ENCODE peak calls at places on chromosomes 4 and X, in five cellular contexts. One of them, this sample, is unnamed. For H3K27me3, the result is how much of the 10 kb centered on the place peaks cover.

GRCh38 chr4:90606781-90607180 is 479.6 kb downstream of the CCSER1 start:
- DNase-seq in stomach: no peak
- DNase-seq in K562: no peak
- DNase-seq in gastrocnemius medialis: no peak
- DNase-seq in right lobe of liver: no peak
- DNase-seq in this sample: no peak

GRCh38 chrX:81615979-81616378 is 414.1 kb downstream of the SH3BGRL start:
- DNase-seq in stomach: no peak
- DNase-seq in K562: no peak
- DNase-seq in gastrocnemius medialis: no peak
- DNase-seq in right lobe of liver: no peak
- DNase-seq in this sample: no peak

GRCh38 chr4:85477538-85477937 is 2.6 kb downstream of the ARHGAP24 start:
- DNase-seq in K562: no peak
- DNase-seq in stomach: no peak
- DNase-seq in gastrocnemius medialis: no peak
- DNase-seq in right lobe of liver: no peak
- DNase-seq in this sample: no peak

GRCh38 chrX:44914532-44915198 is 41.7 kb downstream of the KDM6A start:
- DNase-seq in stomach: no peak
- DNase-seq in gastrocnemius medialis: no peak
- DNase-seq in K562: no peak
- DNase-seq in right lobe of liver: no peak
- DNase-seq in this sample: no peak

GRCh38 chr4:62644372-62644771 is 1444.2 kb downstream of the ADGRL3 start:
- DNase-seq in right lobe of liver: no peak
- DNase-seq in gastrocnemius medialis: no peak
- DNase-seq in K562: no peak
- DNase-seq in stomach: no peak
- DNase-seq in this sample: no peak

GRCh38 chr4:145694929-145695328 is 15.0 kb downstream of the C4orf51 start:
- DNase-seq in K562: no peak
- DNase-seq in right lobe of liver: no peak
- DNase-seq in gastrocnemius medialis: no peak
- DNase-seq in stomach: no peak
- DNase-seq in this sample: no peak

GRCh38 chrX:7083468-7084396 is 63.8 kb upstream of the STS start:
- DNase-seq in K562: no peak
- DNase-seq in stomach: no peak
- DNase-seq in right lobe of liver: no peak
- DNase-seq in gastrocnemius medialis: no peak
- DNase-seq in this sample: no peak

GRCh38 chrX:45517090-45517973 is 316.7 kb upstream of the DIPK2B start:
- DNase-seq in K562: no peak
- DNase-seq in stomach: no peak
- DNase-seq in right lobe of liver: no peak
- DNase-seq in gastrocnemius medialis: no peak
- DNase-seq in this sample: no peak

GRCh38 chr4:124111922-124112321 is 600.6 kb downstream of the ANKRD50 start:
- DNase-seq in right lobe of liver: no peak
- DNase-seq in gastrocnemius medialis: no peak
- DNase-seq in stomach: no peak
- DNase-seq in K562: no peak
- DNase-seq in this sample: no peak

GRCh38 chrX:132665676-132666075 is 176.8 kb upstream of the MBNL3 start:
- DNase-seq in gastrocnemius medialis: no peak
- DNase-seq in right lobe of liver: no peak
- DNase-seq in stomach: no peak
- DNase-seq in K562: no peak
- DNase-seq in this sample: no peak

GRCh38 chr4:168264903-168265302 is 53.6 kb downstream of the DDX60 start:
- DNase-seq in right lobe of liver: no peak
- DNase-seq in K562: no peak
- DNase-seq in gastrocnemius medialis: peak
- DNase-seq in stomach: no peak
- DNase-seq in this sample: no peak

GRCh38 chr4:95155759-95156451 is 392.9 kb downstream of the UNC5C start:
- DNase-seq in stomach: no peak
- DNase-seq in K562: peak
- DNase-seq in right lobe of liver: no peak
- DNase-seq in gastrocnemius medialis: no peak
- DNase-seq in this sample: no peak

GRCh38 chr4:80033581-80033980 is 39.4 kb downstream of the ANTXR2 start:
- DNase-seq in gastrocnemius medialis: no peak
- DNase-seq in stomach: no peak
- DNase-seq in K562: peak
- DNase-seq in right lobe of liver: no peak
- DNase-seq in this sample: no peak

GRCh38 chr4:123986268-123986798 is 589.7 kb downstream of the SPRY1 start:
- DNase-seq in right lobe of liver: no peak
- DNase-seq in stomach: no peak
- DNase-seq in K562: no peak
- DNase-seq in gastrocnemius medialis: peak
- DNase-seq in this sample: no peak

GRCh38 chr4:52751349-52751911 is at the start of gene ERVMER34-1:
- DNase-seq in stomach: peak
- DNase-seq in right lobe of liver: peak
- DNase-seq in K562: peak
- DNase-seq in gastrocnemius medialis: no peak
- DNase-seq in this sample: no peak

GRCh38 chr4:155197757-155198156 is 10.7 kb upstream of the NPY2R start:
- DNase-seq in stomach: no peak
- DNase-seq in K562: no peak
- DNase-seq in right lobe of liver: no peak
- DNase-seq in gastrocnemius medialis: no peak
- DNase-seq in this sample: no peak

GRCh38 chrX:53036149-53036548 is 12.4 kb upstream of the GPR173 start:
- DNase-seq in gastrocnemius medialis: no peak
- DNase-seq in stomach: no peak
- DNase-seq in K562: no peak
- DNase-seq in right lobe of liver: no peak
- DNase-seq in this sample: no peak

GRCh38 chr4:81688085-81688484 is 216.4 kb upstream of the RASGEF1B start:
- DNase-seq in stomach: no peak
- DNase-seq in right lobe of liver: no peak
- DNase-seq in gastrocnemius medialis: no peak
- DNase-seq in K562: no peak
- DNase-seq in this sample: no peak

GRCh38 chr4:124694961-124695598 is 17.5 kb downstream of the ANKRD50 start:
- DNase-seq in K562: no peak
- DNase-seq in stomach: no peak
- DNase-seq in gastrocnemius medialis: no peak
- DNase-seq in right lobe of liver: no peak
- DNase-seq in this sample: no peak

GRCh38 chrX:21963736-21964135 is 23.2 kb downstream of the SMS start:
- DNase-seq in right lobe of liver: no peak
- DNase-seq in K562: no peak
- DNase-seq in stomach: no peak
- DNase-seq in gastrocnemius medialis: no peak
- DNase-seq in this sample: no peak

GRCh38 chr4:61201562-61202099 is 1.5 kb downstream of the ADGRL3 start:
- DNase-seq in gastrocnemius medialis: no peak
- DNase-seq in K562: no peak
- DNase-seq in stomach: no peak
- DNase-seq in right lobe of liver: no peak
- DNase-seq in this sample: no peak

GRCh38 chr4:139666735-139667266 is 1.2 kb downstream of the MGST2 start:
- DNase-seq in right lobe of liver: no peak
- DNase-seq in gastrocnemius medialis: peak
- DNase-seq in K562: peak
- DNase-seq in stomach: peak
- DNase-seq in this sample: no peak

GRCh38 chr4:36343501-36343900 is 62.1 kb downstream of the DTHD1 start:
- DNase-seq in K562: no peak
- DNase-seq in gastrocnemius medialis: no peak
- DNase-seq in stomach: no peak
- DNase-seq in right lobe of liver: no peak
- DNase-seq in this sample: no peak

GRCh38 chr4:36351082-36351666 is 69.8 kb downstream of the DTHD1 start:
- DNase-seq in stomach: peak
- DNase-seq in right lobe of liver: peak
- DNase-seq in gastrocnemius medialis: no peak
- DNase-seq in K562: peak
- DNase-seq in this sample: peak

GRCh38 chr4:36349904-36350554 is 68.6 kb downstream of the DTHD1 start:
- DNase-seq in K562: no peak
- DNase-seq in right lobe of liver: no peak
- DNase-seq in gastrocnemius medialis: no peak
- DNase-seq in stomach: no peak
- DNase-seq in this sample: no peak

GRCh38 chr4:36348403-36348938 is 67.1 kb downstream of the DTHD1 start:
- DNase-seq in right lobe of liver: no peak
- DNase-seq in stomach: no peak
- DNase-seq in gastrocnemius medialis: no peak
- DNase-seq in K562: no peak
- DNase-seq in this sample: no peak
- H3K27me3 ChIP-seq in right lobe of liver: under half
- H3K27me3 ChIP-seq in stomach: under half
- H3K27me3 ChIP-seq in gastrocnemius medialis: under half
- H3K27me3 ChIP-seq in K562: under half
- H3K27me3 ChIP-seq in this sample: under half

GRCh38 chrX:136163694-136164093 is 16.4 kb downstream of the FHL1 start:
- DNase-seq in K562: no peak
- DNase-seq in right lobe of liver: no peak
- DNase-seq in stomach: no peak
- DNase-seq in gastrocnemius medialis: no peak
- DNase-seq in this sample: no peak

GRCh38 chrX:136159615-136160025 is 12.3 kb downstream of the FHL1 start:
- DNase-seq in gastrocnemius medialis: no peak
- DNase-seq in stomach: no peak
- DNase-seq in right lobe of liver: peak
- DNase-seq in K562: no peak
- DNase-seq in this sample: no peak

GRCh38 chrX:136158685-136159084 is 11.4 kb downstream of the FHL1 start:
- DNase-seq in right lobe of liver: no peak
- DNase-seq in stomach: no peak
- DNase-seq in K562: no peak
- DNase-seq in gastrocnemius medialis: no peak
- DNase-seq in this sample: no peak

GRCh38 chrX:136166221-136166855 is 19.0 kb downstream of the FHL1 start:
- DNase-seq in gastrocnemius medialis: no peak
- DNase-seq in K562: no peak
- DNase-seq in right lobe of liver: no peak
- DNase-seq in stomach: no peak
- DNase-seq in this sample: no peak

DNA sequence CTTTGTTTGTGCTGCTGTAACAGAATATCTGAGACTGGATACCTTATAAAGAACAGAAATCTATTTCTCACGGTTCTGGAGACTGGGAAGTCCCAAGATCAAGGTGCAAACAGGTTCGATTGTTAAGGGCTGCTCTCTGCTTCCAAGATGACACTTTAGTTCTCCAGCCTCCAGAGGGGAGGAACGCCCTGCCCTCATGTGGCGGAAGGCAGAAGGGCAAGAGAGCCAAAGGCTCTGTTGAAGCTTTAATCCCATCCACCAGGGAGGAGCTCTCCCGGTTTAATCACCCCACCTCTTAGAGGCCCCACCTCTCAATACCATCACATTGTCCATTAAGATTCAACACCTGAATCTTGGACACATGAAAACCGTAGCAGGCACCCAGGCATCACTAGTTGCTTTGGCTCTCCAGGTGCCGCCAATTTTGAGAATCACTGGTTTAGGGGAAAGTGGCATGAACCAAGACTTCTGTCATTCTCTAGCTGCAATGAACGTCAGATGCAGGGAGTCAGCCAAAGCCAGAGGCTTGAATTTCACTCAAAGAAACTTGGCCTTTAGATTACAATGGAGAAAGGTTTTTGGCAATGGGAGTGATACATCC is 15.6 kb downstream of the FHL1 start:
- DNase-seq in right lobe of liver: no peak
- DNase-seq in K562: peak
- DNase-seq in stomach: peak
- DNase-seq in gastrocnemius medialis: no peak
- DNase-seq in this sample: no peak
- TF ChIP-seq POLR2A in right lobe of liver: no peak
- TF ChIP-seq POLR2A in K562: no peak
- TF ChIP-seq POLR2A in stomach: no peak
- TF ChIP-seq POLR2A in gastrocnemius medialis: no peak
- TF ChIP-seq POLR2A in this sample: no peak

DNA sequence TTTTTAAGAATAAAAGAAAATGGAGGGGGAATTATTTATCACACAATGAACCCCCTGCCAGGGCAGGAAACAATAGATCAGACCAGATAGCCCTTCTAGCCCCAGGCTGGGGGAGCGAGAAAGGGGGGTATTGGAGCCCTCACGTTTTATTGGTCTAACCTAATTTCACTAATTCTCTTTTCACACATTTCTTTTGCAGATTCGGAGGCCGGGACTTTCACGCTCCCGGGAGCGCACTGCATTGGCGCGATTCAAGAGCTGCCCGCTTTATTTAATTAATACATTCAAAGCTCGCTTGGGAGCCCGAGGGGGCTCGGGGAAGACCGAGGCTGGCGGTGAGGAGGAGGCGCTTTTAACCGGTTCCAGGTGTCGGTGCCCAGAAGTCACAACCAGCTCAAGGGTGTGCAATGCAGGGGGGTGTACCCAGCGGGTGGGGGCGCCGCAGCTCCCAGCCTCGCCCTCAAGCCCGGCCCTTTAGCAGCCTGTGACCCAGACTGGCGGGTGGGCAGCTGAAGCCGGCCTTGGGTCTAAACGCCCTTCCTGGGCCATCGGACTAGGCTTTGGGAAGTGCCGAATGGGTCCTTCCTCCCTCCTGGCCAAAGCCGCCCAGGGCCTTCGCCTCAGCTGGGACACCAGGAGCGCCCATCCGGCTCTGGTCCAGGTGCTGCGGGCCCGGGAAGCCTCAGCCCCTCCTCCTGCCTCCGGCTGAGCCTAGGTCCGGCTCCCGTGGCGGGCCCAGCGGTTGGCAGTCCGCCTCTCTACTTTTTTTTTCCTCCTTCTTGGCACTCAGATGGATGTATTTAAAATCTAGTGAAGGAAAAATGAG is 5.3 kb downstream of the NEUROG2 start:
- DNase-seq in stomach: no peak
- DNase-seq in right lobe of liver: no peak
- DNase-seq in K562: no peak
- DNase-seq in gastrocnemius medialis: no peak
- DNase-seq in this sample: no peak
- H3K27me3 ChIP-seq in stomach: under half
- H3K27me3 ChIP-seq in right lobe of liver: half or more
- H3K27me3 ChIP-seq in K562: half or more
- H3K27me3 ChIP-seq in gastrocnemius medialis: half or more
- H3K27me3 ChIP-seq in this sample: under half

GRCh38 chrX:112840382-112841113 is at the start of gene AMOT:
- DNase-seq in gastrocnemius medialis: peak
- DNase-seq in right lobe of liver: peak
- DNase-seq in stomach: peak
- DNase-seq in K562: peak
- DNase-seq in this sample: peak

GRCh38 chrX:112844250-112844649 is 3.6 kb upstream of the AMOT start:
- DNase-seq in stomach: no peak
- DNase-seq in K562: no peak
- DNase-seq in right lobe of liver: no peak
- DNase-seq in gastrocnemius medialis: no peak
- DNase-seq in this sample: no peak

GRCh38 chrX:112839856-112840255 is 775 bp downstream of the AMOT start:
- DNase-seq in gastrocnemius medialis: no peak
- DNase-seq in right lobe of liver: no peak
- DNase-seq in K562: no peak
- DNase-seq in stomach: no peak
- DNase-seq in this sample: no peak

GRCh38 chrX:112841820-112842157 is 1.2 kb upstream of the AMOT start:
- DNase-seq in K562: no peak
- DNase-seq in gastrocnemius medialis: no peak
- DNase-seq in right lobe of liver: no peak
- DNase-seq in stomach: no peak
- DNase-seq in this sample: no peak

GRCh38 chrX:112841114-112841819 is 636 bp upstream of the AMOT start:
- DNase-seq in gastrocnemius medialis: peak
- DNase-seq in K562: peak
- DNase-seq in stomach: peak
- DNase-seq in right lobe of liver: peak
- DNase-seq in this sample: peak
- TF ChIP-seq POLR2A in gastrocnemius medialis: no peak
- TF ChIP-seq POLR2A in K562: no peak
- TF ChIP-seq POLR2A in stomach: no peak
- TF ChIP-seq POLR2A in right lobe of liver: no peak
- TF ChIP-seq POLR2A in this sample: no peak